ENCODE peak calls at places on chromosomes 6 and 20, in six cellular contexts. T, P, X, C, U and V are unnamed samples. For H3K4me1, the result is how much of the 10 kb centered on the place peaks cover.

GRCh38 chr6:16334671-16335070 is 96.3 kb downstream of the GMPR start:
- DNase-seq in T (no peak), P (peak), X (peak), C (peak), U (peak), V (peak)

GRCh38 chr6:35673755-35674154 is 15.0 kb downstream of the FKBP5 start:
- DNase-seq in T (no peak), P (no peak), X (no peak), C (no peak), U (no peak), V (no peak)

GRCh38 chr20:5689451-5689850 is 60.8 kb upstream of the SHLD1 start:
- DNase-seq in T (no peak), P (no peak), X (no peak), C (no peak), U (no peak), V (no peak)

GRCh38 chr6:131923356-131923755 is 27.8 kb downstream of the CCN2 start:
- DNase-seq in T (peak), P (peak), X (peak), C (no peak), U (peak), V (peak)

GRCh38 chr20:60599381-60599780 is 641.2 kb downstream of the CDH26 start:
- DNase-seq in T (no peak), P (no peak), X (no peak), C (no peak), U (no peak), V (no peak)

GRCh38 chr6:6783736-6784135 is 195.2 kb downstream of the LY86 start:
- DNase-seq in T (no peak), P (no peak), X (no peak), C (no peak), U (no peak), V (no peak)

GRCh38 chr6:102438181-102438580 is 1044.7 kb downstream of the GRIK2 start:
- DNase-seq in T (no peak), P (no peak), X (no peak), C (no peak), U (no peak), V (no peak)

GRCh38 chr6:116531675-116532570 is 13.6 kb downstream of the TRAPPC3L start:
- DNase-seq in T (peak), P (peak), X (peak), C (peak), U (peak), V (peak)

GRCh38 chr20:21129861-21130260 is 4.0 kb downstream of the KIZ start:
- DNase-seq in T (no peak), P (no peak), X (no peak), C (no peak), U (no peak), V (no peak)

DNA sequence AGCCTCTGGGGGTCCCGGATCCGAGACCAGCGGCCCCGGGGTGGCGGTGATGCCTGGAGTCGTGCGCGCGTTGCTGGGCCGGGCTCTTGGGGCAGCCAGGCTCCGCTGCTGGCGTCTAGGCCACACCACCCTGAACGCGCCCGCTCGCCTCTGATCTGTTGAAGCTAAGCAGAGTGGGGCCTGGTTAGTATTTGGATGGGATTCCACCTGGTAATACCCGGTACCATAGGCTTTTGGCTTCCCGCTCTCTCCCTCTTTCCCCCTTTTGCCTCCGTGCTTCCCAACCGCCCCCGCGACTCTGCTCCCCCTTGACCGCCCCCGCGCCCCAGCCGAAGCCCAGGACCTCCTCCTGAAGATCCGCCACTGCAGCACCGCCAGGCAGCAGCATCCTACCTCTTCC is 1383.5 kb upstream of the DEFB115 start:
- DNase-seq in T (peak), P (peak), X (peak), C (peak), U (no peak), V (peak)
- H3K4me3 ChIP-seq in T (no peak), P (no peak), X (no peak), C (no peak), U (no peak), V (no peak)

GRCh38 chr20:57258055-57258454 is 8.4 kb downstream of the BMP7 start:
- DNase-seq in T (no peak), P (no peak), X (no peak), C (no peak), U (no peak), V (no peak)
- H3K4me1 ChIP-seq in T (under half), P (under half), X (under half), C (under half), U (under half), V (under half)

GRCh38 chr6:30554404-30554803 is 1.9 kb downstream of the GNL1 start:
- DNase-seq in T (no peak), P (no peak), X (no peak), C (no peak), U (no peak), V (no peak)

GRCh38 chr6:30556006-30556713 is at the start of gene GNL1:
- DNase-seq in T (peak), P (peak), X (peak), C (peak), U (peak), V (peak)

GRCh38 chr6:30554962-30555361 is 1.3 kb downstream of the GNL1 start:
- DNase-seq in T (no peak), P (no peak), X (no peak), C (no peak), U (no peak), V (no peak)

GRCh38 chr6:30556714-30556963 is 350 bp upstream of the GNL1 start:
- DNase-seq in T (peak), P (peak), X (no peak), C (peak), U (peak), V (peak)

DNA sequence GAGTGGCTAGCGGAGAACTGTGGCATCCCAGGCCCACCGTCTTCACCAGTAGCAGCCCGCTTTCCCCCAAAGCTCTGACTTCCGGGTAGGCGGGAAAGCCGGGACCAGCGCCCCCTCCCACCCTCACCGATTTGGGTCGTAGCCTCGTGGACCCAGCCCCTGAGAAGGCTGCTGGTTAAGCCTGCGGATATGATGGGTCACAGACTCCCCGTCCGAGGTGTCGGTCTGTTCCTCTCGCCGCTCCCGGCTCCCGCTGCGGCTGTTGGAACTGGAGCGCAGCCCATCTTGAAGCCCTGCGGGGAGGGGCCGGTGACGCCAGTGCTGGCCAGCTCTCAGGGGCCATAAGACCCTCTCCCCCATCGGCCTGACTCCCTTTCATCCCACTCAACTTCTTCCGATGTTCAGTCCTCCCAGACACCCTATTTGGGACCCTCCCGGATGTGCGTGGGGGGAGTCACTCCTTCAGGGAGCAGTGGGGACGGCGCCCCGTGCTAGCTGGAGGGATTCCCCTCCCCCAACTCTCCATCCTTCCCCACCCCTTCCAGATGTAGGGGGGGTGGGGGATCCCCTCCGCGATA is 772 bp downstream of the GNL1 start:
- DNase-seq in T (peak), P (peak), X (no peak), C (peak), U (peak), V (peak)
- TF ChIP-seq CTCF in T (no peak), P (no peak), X (no peak), C (no peak), U (no peak), V (peak)

GRCh38 chr6:159044899-159045727 is at the start of gene TAGAP:
- DNase-seq in T (peak), P (peak), X (no peak), C (peak), U (peak), V (no peak)
- H3K4me3 ChIP-seq in T (peak), P (no peak), X (no peak), C (no peak), U (peak), V (no peak)

GRCh38 chr6:163395122-163395521 is 19.4 kb upstream of the QKI start:
- DNase-seq in T (no peak), P (no peak), X (no peak), C (no peak), U (no peak), V (no peak)

GRCh38 chr6:163398104-163398503 is 16.4 kb upstream of the QKI start:
- DNase-seq in T (no peak), P (no peak), X (no peak), C (no peak), U (no peak), V (no peak)

GRCh38 chr6:163394659-163395058 is 19.9 kb upstream of the QKI start:
- DNase-seq in T (no peak), P (no peak), X (no peak), C (no peak), U (no peak), V (no peak)

GRCh38 chr6:163393923-163394322 is 20.6 kb upstream of the QKI start:
- DNase-seq in T (no peak), P (no peak), X (no peak), C (no peak), U (no peak), V (no peak)

DNA sequence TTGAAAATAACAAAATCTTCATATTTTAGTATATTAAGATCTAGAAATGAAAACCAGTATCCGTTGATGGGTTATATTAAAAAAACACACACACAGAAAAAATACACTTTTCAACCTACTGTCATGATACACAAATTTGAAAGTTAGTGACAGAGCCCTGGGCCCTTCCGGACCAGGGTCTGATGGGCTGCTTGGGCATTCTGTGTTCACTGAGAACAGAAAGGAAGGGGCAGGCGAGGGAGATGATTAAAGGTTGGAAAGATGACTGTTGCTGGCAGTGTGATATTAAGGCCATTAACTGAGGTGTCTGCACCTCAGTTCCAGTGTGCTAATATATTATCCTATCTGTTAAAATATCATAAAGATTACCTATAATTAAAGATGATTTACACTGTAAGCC is 18.7 kb upstream of the QKI start:
- DNase-seq in T (no peak), P (no peak), X (no peak), C (no peak), U (no peak), V (no peak)
- H3K4me1 ChIP-seq in T (half or more), P (under half), X (under half), C (under half), U (under half), V (under half)

DNA sequence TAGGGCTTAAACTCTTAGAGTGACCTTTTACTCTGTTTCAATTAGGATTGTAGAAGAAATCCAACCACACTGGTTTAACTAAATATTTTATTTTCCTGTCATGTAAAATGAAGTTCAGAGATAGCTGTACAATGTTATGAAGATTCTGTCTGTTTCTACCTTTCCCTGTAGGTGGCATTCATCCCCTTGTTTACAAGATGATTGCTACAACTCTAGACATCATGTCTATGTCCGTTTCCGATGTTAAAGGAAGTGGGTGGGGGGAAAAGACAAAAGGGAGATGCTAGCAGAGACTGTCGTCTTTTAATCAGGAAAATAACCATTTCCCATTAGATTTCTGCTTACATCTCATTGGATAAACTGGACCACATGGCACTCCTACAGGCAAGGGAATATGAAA is 30.9 kb upstream of the RIMS1 start:
- DNase-seq in T (no peak), P (no peak), X (peak), C (no peak), U (no peak), V (no peak)
- TF ChIP-seq CTCF in T (no peak), P (no peak), X (no peak), C (no peak), U (no peak), V (no peak)